ENCODE peak calls at places on chromosome 6, in eight cellular contexts. N is mesendoderm, V is right lobe of liver, D is lower lobe of right lung, X is fibroblast of lung, G is transverse colon, T is IMR-90, Y is keratinocyte. C is an unnamed sample.
A peak's percentile ranks its signal among the peaks of the same experiment; 100 is the strongest.

GRCh38 chr6:16649241-16649640 is 112.0 kb downstream of the ATXN1 start:
- DNase-seq in N (no peak), V (no peak), D (no peak), X (no peak), G (no peak), T (no peak), Y (no peak), C (no peak)

GRCh38 chr6:27297857-27298730 is 14.0 kb downstream of the POM121L2 start:
- DNase-seq in N (peak; percentile 89), V (no peak), D (no peak), X (peak; percentile 45), G (no peak), T (peak; percentile 51), Y (no peak), C (peak; percentile 82)

GRCh38 chr6:17349437-17349836 is 44.0 kb upstream of the CAP2 start:
- DNase-seq in N (no peak), V (no peak), D (no peak), X (peak; percentile 53), G (no peak), T (peak; percentile 12), Y (no peak), C (no peak)

GRCh38 chr6:7542878-7543394 is 1.5 kb downstream of the DSP start:
- DNase-seq in N (peak; percentile 90), V (peak; percentile 88), D (peak; percentile 58), X (peak; percentile 41), G (peak; percentile 84), T (peak; percentile 41), Y (no peak), C (peak; percentile 20)

GRCh38 chr6:137880633-137881521 is 13.8 kb downstream of the TNFAIP3 start:
- DNase-seq in N (no peak), V (no peak), D (no peak), X (no peak), G (no peak), T (no peak), Y (no peak), C (no peak)

GRCh38 chr6:112202639-112203341 is 51.6 kb downstream of the LAMA4 start:
- DNase-seq in N (no peak), V (no peak), D (no peak), X (peak; percentile 52), G (no peak), T (no peak), Y (no peak), C (no peak)

GRCh38 chr6:151475653-151476523 is 17.9 kb upstream of the CCDC170 start:
- DNase-seq in N (peak; percentile 80), V (no peak), D (peak; percentile 60), X (peak; percentile 39), G (peak; percentile 30), T (peak; percentile 59), Y (no peak), C (peak; percentile 72)

GRCh38 chr6:157302761-157303160 is 20.6 kb downstream of the TMEM242 start:
- DNase-seq in N (no peak), V (no peak), D (no peak), X (no peak), G (no peak), T (no peak), Y (no peak), C (no peak)

GRCh38 chr6:42045538-42046460 is 4.5 kb upstream of the TAF8 start:
- DNase-seq in N (peak; percentile 60), V (peak; percentile 83), D (peak; percentile 97), X (peak; percentile 74), G (peak; percentile 96), T (peak; percentile 73), Y (peak; percentile 48), C (peak; percentile 88)

GRCh38 chr6:11064836-11065235 is 20.7 kb upstream of the ELOVL2 start:
- DNase-seq in N (no peak), V (no peak), D (no peak), X (no peak), G (no peak), T (no peak), Y (no peak), C (peak; percentile 45)

GRCh38 chr6:170376386-170377084 is 70.0 kb downstream of the FAM120B start:
- DNase-seq in N (no peak), V (no peak), D (no peak), X (no peak), G (no peak), T (no peak), Y (no peak), C (no peak)

GRCh38 chr6:37536462-37537225 is 37.0 kb upstream of the CCDC167 start:
- DNase-seq in N (peak; percentile 61), V (no peak), D (no peak), X (no peak), G (no peak), T (no peak), Y (no peak), C (no peak)

GRCh38 chr6:37538107-37538506 is 38.4 kb upstream of the CCDC167 start:
- DNase-seq in N (peak; percentile 70), V (no peak), D (no peak), X (no peak), G (no peak), T (no peak), Y (no peak), C (peak; percentile 29)

GRCh38 chr6:37532122-37532521 is 32.4 kb upstream of the CCDC167 start:
- DNase-seq in N (no peak), V (no peak), D (no peak), X (no peak), G (no peak), T (no peak), Y (no peak), C (no peak)

GRCh38 chr6:37539706-37540352 is 40.1 kb upstream of the CCDC167 start:
- DNase-seq in N (no peak), V (no peak), D (no peak), X (no peak), G (no peak), T (peak; percentile 44), Y (no peak), C (no peak)

DNA sequence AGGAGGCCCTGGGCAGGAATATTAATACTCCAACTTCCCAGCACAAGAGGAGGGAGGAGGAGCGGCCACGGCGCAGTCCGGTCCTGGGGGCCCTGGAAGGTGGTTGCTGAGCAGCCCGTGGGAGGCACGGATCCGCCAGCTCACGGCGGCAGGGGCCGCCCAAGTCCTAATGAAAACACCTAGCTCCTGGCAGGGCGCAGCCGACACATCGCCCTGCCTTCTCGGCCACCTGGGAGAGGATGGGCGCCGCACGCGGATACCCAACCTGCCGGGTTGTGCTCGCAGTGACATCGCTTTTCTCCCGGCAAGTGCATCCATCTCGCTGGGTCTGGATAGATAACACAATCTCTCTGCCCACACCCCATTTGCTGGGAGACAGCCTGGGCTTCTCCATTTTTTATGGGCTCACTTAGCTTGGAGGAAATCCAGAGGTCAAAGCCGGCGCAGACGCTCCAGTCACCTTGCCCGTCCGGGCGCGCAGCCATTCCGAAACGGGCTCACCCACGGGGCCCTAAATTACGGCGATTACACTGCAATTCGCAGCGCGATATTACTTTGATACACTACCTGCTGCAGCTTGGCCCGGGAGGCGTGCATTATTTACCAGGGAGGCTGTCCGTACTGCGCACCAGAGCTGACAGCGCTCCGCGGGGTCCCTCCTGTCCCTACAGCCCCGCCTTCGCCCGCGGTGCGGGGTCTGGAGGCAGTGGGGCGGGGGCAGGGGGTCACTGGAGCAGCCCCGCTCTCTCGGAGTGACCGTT is 36.2 kb upstream of the CCDC167 start:
- DNase-seq in N (peak; percentile 32), V (no peak), D (no peak), X (no peak), G (no peak), T (no peak), Y (no peak), C (no peak)
- H3K27me3 ChIP-seq in N (peaks cover 17% of the 10 kb centered on the region), V (no peaks in the 10 kb centered on the region), D (peaks cover 61% of the 10 kb centered on the region), X (peaks cover 65% of the 10 kb centered on the region), G (peaks cover 76% of the 10 kb centered on the region), T (peaks cover 79% of the 10 kb centered on the region), Y (peaks cover 63% of the 10 kb centered on the region), C (peaks cover 42% of the 10 kb centered on the region)

GRCh38 chr6:13486679-13487121 is 700 bp downstream of the GFOD1 start:
- DNase-seq in N (peak; percentile 68), V (peak; percentile 64), D (peak; percentile 84), X (peak; percentile 72), G (peak; percentile 65), T (peak; percentile 61), Y (no peak), C (peak; percentile 74)
- H3K36me3 ChIP-seq in N (no peaks in the 10 kb centered on the region), V (no peaks in the 10 kb centered on the region), D (no peaks in the 10 kb centered on the region), X (no peaks in the 10 kb centered on the region), G (no peaks in the 10 kb centered on the region), T (no peaks in the 10 kb centered on the region), Y (peaks cover 2% of the 10 kb centered on the region), C (no peaks in the 10 kb centered on the region)

GRCh38 chr6:36657942-36658544 is 20.5 kb upstream of the CDKN1A start:
- DNase-seq in N (no peak), V (no peak), D (no peak), X (peak; percentile 94), G (no peak), T (peak; percentile 82), Y (no peak), C (no peak)
- H3K27me3 ChIP-seq in N (no peaks in the 10 kb centered on the region), V (no peaks in the 10 kb centered on the region), D (peaks cover 4% of the 10 kb centered on the region), X (no peaks in the 10 kb centered on the region), G (no peaks in the 10 kb centered on the region), T (peaks cover 12% of the 10 kb centered on the region), Y (no peaks in the 10 kb centered on the region), C (no peaks in the 10 kb centered on the region)

DNA sequence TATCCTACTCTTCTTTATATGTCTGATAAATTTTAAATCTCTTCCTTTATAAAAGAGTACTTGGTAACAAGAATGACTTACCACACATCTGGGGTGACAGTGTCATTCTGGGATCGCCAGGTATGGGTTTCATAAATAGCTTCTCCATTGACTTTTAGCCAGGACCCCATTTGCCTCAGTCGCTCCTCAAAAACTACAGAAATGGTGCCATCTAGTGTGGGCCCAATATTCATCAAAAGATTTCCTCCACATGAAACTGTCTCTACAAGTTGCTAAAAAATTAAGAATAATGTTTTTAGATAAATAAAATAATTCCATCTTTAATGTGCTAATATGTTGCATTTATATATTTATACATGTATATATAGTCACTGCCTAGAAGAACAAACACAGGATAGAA is 9.7 kb downstream of the FUCA2 start:
- DNase-seq in N (no peak), V (no peak), D (no peak), X (no peak), G (no peak), T (no peak), Y (no peak), C (no peak)
- H3K36me3 ChIP-seq in N (peaks cover 3% of the 10 kb centered on the region), V (peaks cover 54% of the 10 kb centered on the region), D (peaks cover 80% of the 10 kb centered on the region), X (peaks cover 10% of the 10 kb centered on the region), G (no peaks in the 10 kb centered on the region), T (peaks cover 32% of the 10 kb centered on the region), Y (no peaks in the 10 kb centered on the region), C (no peaks in the 10 kb centered on the region)

DNA sequence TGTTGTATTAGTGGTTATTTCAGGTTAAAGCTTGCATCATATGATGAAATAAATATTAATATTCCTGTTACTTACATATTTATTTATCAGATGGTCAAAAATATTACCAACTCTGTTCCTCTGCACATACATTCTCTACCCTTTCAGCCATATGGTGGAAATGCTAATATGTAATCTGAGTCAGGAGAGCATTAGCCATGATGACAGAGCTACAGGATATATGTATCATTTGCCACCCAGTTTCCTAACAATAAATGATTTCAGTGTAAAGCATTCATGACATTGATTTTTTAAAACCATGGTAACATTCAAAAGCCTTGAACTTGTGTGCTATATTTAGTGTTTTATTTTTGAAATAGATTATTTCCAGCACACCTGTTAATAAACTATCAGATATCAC is 16.6 kb downstream of the POPDC3 start:
- DNase-seq in N (no peak), V (no peak), D (no peak), X (no peak), G (no peak), T (peak; percentile 14), Y (no peak), C (no peak)
- H3K27me3 ChIP-seq in N (no peaks in the 10 kb centered on the region), V (no peaks in the 10 kb centered on the region), D (no peaks in the 10 kb centered on the region), X (no peaks in the 10 kb centered on the region), G (no peaks in the 10 kb centered on the region), T (no peaks in the 10 kb centered on the region), Y (peaks cover 4% of the 10 kb centered on the region), C (no peaks in the 10 kb centered on the region)

GRCh38 chr6:35312076-35312762 is 14.6 kb downstream of the DEF6 start:
- DNase-seq in N (no peak), V (no peak), D (no peak), X (no peak), G (no peak), T (no peak), Y (no peak), C (no peak)
- H3K36me3 ChIP-seq in N (no peaks in the 10 kb centered on the region), V (no peaks in the 10 kb centered on the region), D (no peaks in the 10 kb centered on the region), X (no peaks in the 10 kb centered on the region), G (no peaks in the 10 kb centered on the region), T (no peaks in the 10 kb centered on the region), Y (peaks cover 9% of the 10 kb centered on the region), C (no peaks in the 10 kb centered on the region)

C was measured in A673.